ENCODE peak calls at places on chromosomes 2 and 18, in five cellular contexts. W is IMR-90, R is fibroblast of mammary gland, L is sigmoid colon, O is mucosa of descending colon. I is an unnamed sample.

GRCh38 chr2:18132697-18133096 is 254.2 kb downstream of the KCNS3 start:
- DNase-seq in L (no peak), R (no peak), O (no peak), W (peak), I (no peak)

GRCh38 chr2:64731746-64732145 is 78.0 kb upstream of the SERTAD2 start:
- DNase-seq in L (no peak), W (no peak), O (peak), R (no peak), I (peak)

GRCh38 chr2:234683950-234684349 is 187.1 kb upstream of the ARL4C start:
- DNase-seq in R (no peak), O (no peak), L (no peak), W (no peak), I (no peak)

GRCh38 chr2:69977208-69977607 is 15.8 kb upstream of the ASPRV1 start:
- DNase-seq in R (no peak), L (peak), W (no peak), O (no peak), I (no peak)

GRCh38 chr2:36376319-36376765 is 20.8 kb downstream of the CRIM1 start:
- DNase-seq in O (peak), L (peak), W (peak), R (no peak), I (peak)

GRCh38 chr2:104915107-104915793 is 61.3 kb downstream of the POU3F3 start:
- DNase-seq in R (no peak), W (no peak), O (no peak), L (no peak), I (no peak)

GRCh38 chr2:62354771-62355550 is 151.0 kb downstream of the TMEM17 start:
- DNase-seq in W (no peak), O (no peak), L (no peak), R (peak), I (no peak)

GRCh38 chr2:40434638-40435296 is 17.1 kb downstream of the SLC8A1 start:
- DNase-seq in L (no peak), W (peak), O (no peak), R (peak), I (no peak)

GRCh38 chr18:13680612-13681011 is 45.7 kb downstream of the FAM210A start:
- DNase-seq in O (peak), W (no peak), R (peak), L (no peak), I (no peak)

GRCh38 chr2:164757934-164758695 is 83.5 kb downstream of the COBLL1 start:
- DNase-seq in R (peak), O (no peak), W (peak), L (no peak), I (no peak)

GRCh38 chr2:100818003-100818605 is 1.8 kb upstream of the NPAS2 start:
- DNase-seq in W (peak), O (no peak), R (peak), L (no peak), I (no peak)

GRCh38 chr2:205889073-205889472 is 196.9 kb downstream of the INO80D start:
- DNase-seq in R (no peak), W (peak), O (no peak), L (no peak), I (no peak)

GRCh38 chr2:73214120-73215035 is at the start of gene SMYD5:
- DNase-seq in L (peak), W (peak), O (peak), R (peak), I (peak)

GRCh38 chr2:140804682-140805235 is 1326.1 kb downstream of the LRP1B start:
- DNase-seq in O (no peak), W (no peak), R (peak), L (no peak), I (no peak)

GRCh38 chr2:5696741-5697521 is 4.7 kb downstream of the SOX11 start:
- DNase-seq in O (no peak), L (peak), R (no peak), W (peak), I (no peak)

GRCh38 chr2:174340400-174341300 is 5.9 kb downstream of the SP9 start:
- DNase-seq in O (no peak), W (no peak), R (no peak), L (no peak), I (no peak)

GRCh38 chr2:105744909-105745853 is at the start of gene NCK2:
- DNase-seq in R (no peak), O (peak), W (peak), L (no peak), I (peak)

GRCh38 chr18:46601338-46601908 is 55.6 kb downstream of the LOXHD1 start:
- DNase-seq in W (no peak), O (no peak), R (no peak), L (no peak), I (no peak)

GRCh38 chr2:160287476-160287875 is 87.4 kb upstream of the ITGB6 start:
- DNase-seq in O (no peak), W (peak), R (no peak), L (no peak), I (no peak)

GRCh38 chr2:206986943-206987342 is 47.6 kb downstream of the CPO start:
- DNase-seq in L (no peak), O (no peak), R (no peak), W (no peak), I (no peak)

GRCh38 chr2:98140210-98140609 is 53.2 kb downstream of the VWA3B start:
- DNase-seq in L (no peak), W (no peak), O (no peak), R (no peak), I (no peak)

GRCh38 chr18:68454511-68455228 is 260.2 kb downstream of the TMX3 start:
- DNase-seq in O (no peak), L (no peak), R (peak), W (peak), I (no peak)

GRCh38 chr2:240024766-240025165 is 376 bp downstream of the NDUFA10 start:
- DNase-seq in W (no peak), L (no peak), R (peak), O (peak), I (no peak)

GRCh38 chr2:126448611-126449010 is 207.3 kb upstream of the GYPC start:
- DNase-seq in L (no peak), W (no peak), R (no peak), O (no peak), I (no peak)

GRCh38 chr2:101351207-101351606 is 36.1 kb downstream of the CREG2 start:
- DNase-seq in R (no peak), O (no peak), W (no peak), L (no peak), I (no peak)

GRCh38 chr2:164800572-164800971 is 41.1 kb downstream of the COBLL1 start:
- DNase-seq in O (no peak), W (no peak), L (no peak), R (no peak), I (no peak)

GRCh38 chr2:238286987-238287386 is 1.4 kb downstream of the PER2 start:
- DNase-seq in R (no peak), O (no peak), L (peak), W (no peak), I (no peak)

GRCh38 chr2:26807788-26808460 is 22.1 kb downstream of the CENPA start:
- DNase-seq in O (no peak), R (peak), L (no peak), W (peak), I (no peak)

GRCh38 chr2:224561234-224562005 is 23.7 kb downstream of the CUL3 start:
- DNase-seq in L (no peak), O (no peak), W (peak), R (no peak), I (no peak)

GRCh38 chr2:144456680-144457079 is 63.2 kb downstream of the ZEB2 start:
- DNase-seq in W (peak), R (peak), O (no peak), L (no peak), I (no peak)

GRCh38 chr2:77228379-77228778 is 293.8 kb downstream of the LRRTM4 start:
- DNase-seq in L (no peak), O (no peak), W (no peak), R (no peak), I (no peak)

GRCh38 chr2:120976501-120977307 is 241.0 kb downstream of the GLI2 start:
- DNase-seq in L (no peak), O (no peak), W (no peak), R (no peak), I (no peak)

GRCh38 chr2:212939777-212940531 is 211.5 kb downstream of the IKZF2 start:
- DNase-seq in R (no peak), W (no peak), L (no peak), O (peak), I (peak)

GRCh38 chr2:128605931-128606330 is 287.3 kb upstream of the HS6ST1 start:
- DNase-seq in R (no peak), O (no peak), L (peak), W (no peak), I (peak)

GRCh38 chr18:49227456-49227855 is 233.0 kb downstream of the DYM start:
- DNase-seq in R (no peak), W (no peak), L (no peak), O (peak), I (no peak)

GRCh38 chr2:128644156-128644555 is 325.5 kb upstream of the HS6ST1 start:
- DNase-seq in W (no peak), R (no peak), L (peak), O (no peak), I (no peak)

GRCh38 chr2:105834931-105835330 is 90.2 kb downstream of the NCK2 start:
- DNase-seq in R (no peak), L (no peak), W (no peak), O (no peak), I (no peak)

DNA sequence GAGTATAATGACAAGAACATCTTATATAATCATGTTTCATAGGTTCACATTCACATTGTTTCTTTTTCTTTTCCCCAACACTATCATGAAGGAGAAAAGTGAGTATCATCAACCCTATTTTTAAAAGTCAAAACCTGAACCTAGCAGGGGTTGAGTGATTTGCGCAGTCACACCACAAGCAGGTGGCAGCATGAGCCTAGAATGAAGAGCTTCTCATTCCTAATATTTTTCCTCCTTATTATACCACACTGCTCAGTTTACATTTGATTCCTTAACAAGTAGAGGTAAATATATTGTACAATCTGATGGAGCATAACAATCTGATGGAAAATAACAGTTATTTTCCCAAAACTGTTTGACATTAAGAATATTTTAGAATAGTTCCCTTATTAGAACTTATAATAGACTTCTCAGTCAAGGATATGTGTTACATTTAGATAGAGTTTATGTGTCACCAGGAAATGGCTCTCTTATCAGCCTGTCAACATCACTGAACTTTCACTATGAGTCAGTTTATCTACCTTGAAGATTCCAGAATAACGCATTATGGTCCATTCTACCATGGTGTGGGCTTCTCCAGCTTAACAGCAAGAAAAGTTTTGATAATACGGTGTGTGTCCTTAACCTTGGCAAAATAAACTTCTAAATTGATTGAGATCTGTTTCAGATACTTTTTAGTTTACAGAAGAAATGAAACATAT is 119.5 kb downstream of the NEB start:
- DNase-seq in R (no peak), W (no peak), O (no peak), L (no peak), I (no peak)
- TF ChIP-seq CTCF in R (no peak), W (no peak), O (no peak), L (no peak), I (no peak)

GRCh38 chr2:29218071-29218470 is 102.9 kb downstream of the CLIP4 start:
- DNase-seq in O (no peak), L (peak), W (no peak), R (no peak), I (no peak)

GRCh38 chr2:29216609-29216909 is 101.3 kb downstream of the CLIP4 start:
- DNase-seq in W (no peak), O (no peak), R (no peak), L (no peak), I (no peak)

GRCh38 chr2:29220506-29221270 is 105.5 kb downstream of the CLIP4 start:
- DNase-seq in R (no peak), W (no peak), L (peak), O (no peak), I (no peak)

GRCh38 chr2:29218550-29219125 is 103.4 kb downstream of the CLIP4 start:
- DNase-seq in L (peak), O (no peak), W (no peak), R (no peak), I (no peak)

GRCh38 chr2:29219374-29219773 is 104.2 kb downstream of the CLIP4 start:
- DNase-seq in L (peak), O (no peak), W (no peak), R (no peak), I (no peak)
- H3K4me3 ChIP-seq in L (no peak), O (no peak), W (no peak), R (no peak), I (no peak)

GRCh38 chr2:15159751-15160177 is 401.4 kb downstream of the NBAS start:
- DNase-seq in R (peak), L (no peak), W (peak), O (peak), I (no peak)
- TF ChIP-seq CTCF in R (peak), L (no peak), W (peak), O (no peak), I (peak)

GRCh38 chr2:56448403-56448998 is 264.7 kb downstream of the CCDC85A start:
- DNase-seq in W (no peak), R (no peak), L (no peak), O (peak), I (no peak)
- H3K4me3 ChIP-seq in W (no peak), R (no peak), L (no peak), O (no peak), I (no peak)

GRCh38 chr2:169765523-169765922 is 31.9 kb downstream of the KLHL23 start:
- DNase-seq in W (peak), O (no peak), R (peak), L (no peak), I (no peak)

GRCh38 chr2:169761251-169761969 is 27.8 kb downstream of the KLHL23 start:
- DNase-seq in O (no peak), W (no peak), L (no peak), R (no peak), I (no peak)

GRCh38 chr2:169757778-169758177 is 24.1 kb downstream of the KLHL23 start:
- DNase-seq in O (no peak), L (no peak), R (no peak), W (no peak), I (no peak)

GRCh38 chr2:169759987-169760386 is 26.4 kb downstream of the KLHL23 start:
- DNase-seq in R (no peak), O (no peak), W (no peak), L (no peak), I (no peak)

GRCh38 chr2:169761970-169762292 is 28.3 kb downstream of the KLHL23 start:
- DNase-seq in R (no peak), W (no peak), L (no peak), O (no peak), I (no peak)
- TF ChIP-seq CTCF in R (no peak), W (no peak), L (no peak), O (no peak), I (no peak)

GRCh38 chr2:197784956-197785941 is at the start of gene BOLL:
- DNase-seq in L (no peak), W (no peak), O (no peak), R (no peak), I (no peak)
- H3K4me3 ChIP-seq in L (peak), W (no peak), O (no peak), R (no peak), I (peak)

GRCh38 chr18:35939166-35939565 is 33.3 kb upstream of the RMP24 start:
- DNase-seq in O (no peak), W (no peak), R (no peak), L (no peak), I (no peak)
- TF ChIP-seq CTCF in O (no peak), W (no peak), R (peak), L (no peak), I (no peak)

GRCh38 chr18:44732604-44733003 is 51.9 kb downstream of the SETBP1 start:
- DNase-seq in W (no peak), R (no peak), O (no peak), L (no peak), I (no peak)

GRCh38 chr18:44731866-44732555 is 51.3 kb downstream of the SETBP1 start:
- DNase-seq in R (peak), L (no peak), O (no peak), W (peak), I (no peak)

GRCh38 chr18:44735071-44735470 is 54.4 kb downstream of the SETBP1 start:
- DNase-seq in W (no peak), L (no peak), O (no peak), R (no peak), I (no peak)

GRCh38 chr18:44733754-44734465 is 53.2 kb downstream of the SETBP1 start:
- DNase-seq in L (no peak), O (no peak), W (peak), R (peak), I (no peak)

DNA sequence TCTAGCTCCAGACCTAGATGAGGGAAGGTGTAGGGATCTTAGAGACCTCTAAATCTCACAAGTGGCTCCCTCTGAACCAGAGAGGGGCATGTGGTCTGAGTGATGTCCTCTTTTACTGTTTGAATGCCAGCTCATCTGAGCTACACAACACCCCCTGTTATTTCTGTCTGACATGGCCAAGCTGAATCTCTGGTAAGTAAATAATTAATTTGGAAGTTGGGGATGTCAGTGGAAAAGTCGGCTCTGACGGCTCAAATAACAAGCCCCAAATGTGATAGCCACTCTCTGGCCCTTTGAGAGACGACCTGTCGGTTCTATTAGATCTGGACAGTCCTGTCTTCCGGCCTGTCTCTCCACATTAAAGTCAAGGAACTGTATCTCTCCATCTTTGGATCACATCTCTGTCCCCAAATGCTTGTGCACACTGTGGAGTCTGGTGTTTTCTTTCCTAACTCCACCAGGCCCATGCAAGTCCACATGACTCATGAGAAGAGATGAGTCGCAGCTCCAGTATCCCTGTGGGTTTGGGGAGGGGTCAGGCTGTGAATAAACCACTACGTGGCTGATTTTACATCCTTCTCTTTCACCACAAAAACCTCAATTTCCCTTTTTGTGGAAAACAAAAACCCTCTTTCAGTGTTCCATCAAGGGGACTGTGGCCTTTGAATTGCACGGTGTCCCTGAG is 52.5 kb downstream of the SETBP1 start:
- DNase-seq in R (peak), W (peak), L (no peak), O (no peak), I (no peak)
- H3K4me3 ChIP-seq in R (no peak), W (no peak), L (no peak), O (no peak), I (no peak)

DNA sequence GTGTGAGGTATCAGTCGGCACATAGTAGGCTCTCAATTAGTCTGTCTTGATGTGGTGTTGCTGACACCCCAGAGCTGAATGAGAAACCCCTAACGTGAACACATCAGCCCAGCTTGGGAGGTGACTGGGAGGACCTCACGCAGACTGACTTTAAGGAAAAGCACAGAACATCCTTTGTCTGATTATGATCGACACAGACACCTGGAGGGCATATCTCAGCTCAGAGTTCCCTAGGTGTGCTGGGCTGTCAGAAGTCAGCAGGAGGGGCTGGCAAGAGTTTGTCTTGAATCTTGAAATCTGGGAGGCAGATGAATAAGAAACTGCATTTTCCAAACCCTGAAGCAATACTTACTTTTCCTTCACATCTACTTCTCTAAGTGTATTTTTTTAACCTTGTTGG is 16.8 kb upstream of the MYCN start:
- DNase-seq in O (no peak), L (no peak), W (no peak), R (no peak), I (no peak)
- TF ChIP-seq CTCF in O (no peak), L (no peak), W (no peak), R (no peak), I (no peak)

GRCh38 chr2:110906613-110907365 is 174.4 kb downstream of the ACOXL start:
- DNase-seq in R (no peak), O (no peak), W (no peak), L (no peak), I (no peak)

GRCh38 chr2:110903548-110903947 is 171.2 kb downstream of the ACOXL start:
- DNase-seq in O (peak), L (peak), R (no peak), W (no peak), I (no peak)

GRCh38 chr2:110910404-110910803 is 178.0 kb downstream of the ACOXL start:
- DNase-seq in L (no peak), W (no peak), R (no peak), O (no peak), I (no peak)

DNA sequence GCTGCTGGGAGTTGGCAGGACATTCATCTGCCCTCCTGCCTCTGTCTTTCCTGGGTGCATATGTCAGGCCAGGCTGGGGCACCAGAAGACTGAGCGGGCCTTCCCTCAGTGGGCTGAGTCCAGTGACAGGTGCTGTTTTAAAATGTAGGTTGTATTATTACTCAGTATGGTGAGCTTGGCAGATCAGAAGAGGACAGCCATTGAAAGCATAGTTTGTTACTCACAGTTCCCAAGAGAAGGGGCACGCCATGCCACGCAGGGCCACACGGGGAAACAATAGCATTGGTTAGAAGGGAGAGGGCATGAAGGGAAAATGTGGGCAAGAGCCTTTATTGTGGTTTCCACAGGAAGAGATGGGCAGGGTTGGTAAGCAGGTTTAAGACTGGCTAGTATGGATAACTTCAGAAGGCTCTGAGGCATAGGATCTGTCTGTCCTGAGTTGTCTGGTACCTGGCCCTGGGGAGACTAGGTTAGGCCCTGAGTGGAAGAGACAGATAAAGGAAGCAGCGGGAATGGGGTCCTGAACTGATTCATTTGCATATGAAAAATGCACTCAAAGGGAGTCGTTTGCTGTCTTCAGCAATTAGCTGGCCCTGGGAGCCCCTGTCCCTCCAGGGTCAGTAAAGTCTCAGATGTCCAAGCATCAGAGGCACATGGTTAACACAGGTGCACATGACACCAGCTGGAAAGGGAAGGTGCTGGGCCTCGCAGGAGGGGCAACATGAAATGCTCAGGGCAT is 172.2 kb downstream of the ACOXL start:
- DNase-seq in L (no peak), W (no peak), R (no peak), O (no peak), I (no peak)
- H3K4me3 ChIP-seq in L (no peak), W (no peak), R (no peak), O (no peak), I (no peak)